ENCODE peak calls at places on chromosomes 4 and X, in five cellular contexts. K is hepatocyte, F is GM23248, J is PC-3, R is neural progenitor cell. P is an unnamed sample.

GRCh38 chr4:77007358-77008230 is 58.0 kb downstream of the SEPTIN11 start:
- DNase-seq in K (no peak), J (peak; percentile 31), F (peak; percentile 80), R (no peak), P (peak; percentile 52)

GRCh38 chrX:46704767-46705386 is 54.0 kb downstream of the SLC9A7 start:
- DNase-seq in R (no peak), J (no peak), K (no peak), F (peak; percentile 68), P (no peak)

GRCh38 chrX:129773649-129774458 is 5.9 kb upstream of the SASH3 start:
- DNase-seq in J (no peak), F (no peak), K (peak; percentile 71), R (peak; percentile 5), P (no peak)

GRCh38 chr4:156280726-156281125 is 327.1 kb upstream of the CTSO start:
- DNase-seq in F (no peak), R (no peak), J (no peak), K (no peak), P (no peak)

GRCh38 chr4:82380344-82380743 is 6.6 kb upstream of the HNRNPD start:
- DNase-seq in K (no peak), F (peak; percentile 33), R (no peak), J (peak; percentile 91), P (no peak)

GRCh38 chrX:37658352-37659030 is 27.1 kb upstream of the XK start:
- DNase-seq in F (no peak), R (no peak), K (no peak), J (no peak), P (no peak)

GRCh38 chr4:82898322-82899243 is 2.0 kb upstream of the THAP9 start:
- DNase-seq in K (peak; percentile 61), R (no peak), F (peak; percentile 95), J (peak; percentile 64), P (no peak)

GRCh38 chr4:31081375-31081774 is 361.2 kb downstream of the PCDH7 start:
- DNase-seq in K (no peak), J (peak; percentile 49), F (peak; percentile 23), R (no peak), P (no peak)

GRCh38 chrX:36609653-36610585 is 398.2 kb upstream of the FAM47C start:
- DNase-seq in K (no peak), R (no peak), F (no peak), J (peak; percentile 58), P (no peak)

GRCh38 chrX:133185119-133185518 is 33.0 kb downstream of the TFDP3 start:
- DNase-seq in J (no peak), R (no peak), F (no peak), K (peak; percentile 32), P (peak; percentile 15)

GRCh38 chr4:28443786-28444412 is 1583.3 kb downstream of the STIM2 start:
- DNase-seq in R (no peak), F (peak; percentile 36), J (peak; percentile 55), K (peak; percentile 23), P (peak; percentile 45)

GRCh38 chr4:78534286-78534955 is 17.1 kb upstream of the ANXA3 start:
- DNase-seq in J (peak; percentile 82), F (peak; percentile 44), R (peak; percentile 26), K (no peak), P (no peak)

GRCh38 chr4:122776916-122777315 is 44.4 kb downstream of the BBS12 start:
- DNase-seq in K (no peak), R (no peak), J (no peak), F (no peak), P (no peak)

DNA sequence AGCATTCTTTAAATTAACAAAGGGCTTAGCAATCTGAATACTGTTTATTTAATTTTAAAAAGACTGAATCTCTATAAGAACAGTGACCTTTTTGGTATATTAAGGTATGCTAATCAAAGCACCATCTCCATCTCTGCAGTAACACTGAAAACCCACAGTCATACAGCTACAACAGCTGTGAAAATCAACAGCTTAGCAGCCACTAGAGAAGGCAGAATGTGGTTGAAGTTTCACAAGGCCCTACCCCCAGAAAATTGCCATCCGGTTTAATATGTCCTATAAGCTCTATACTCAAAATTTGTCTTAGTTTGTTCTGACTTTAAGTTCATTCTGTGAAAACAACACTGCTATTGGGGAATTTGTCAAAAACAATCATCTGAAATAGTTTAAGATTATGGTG is 128.7 kb downstream of the OPHN1 start:
- DNase-seq in K (no peak), F (no peak), J (no peak), R (no peak), P (no peak)
- H3K27me3 ChIP-seq in K (no peaks in the 10 kb centered on the region), F (no peaks in the 10 kb centered on the region), J (no peaks in the 10 kb centered on the region), R (no peaks in the 10 kb centered on the region), P (no peaks in the 10 kb centered on the region)

GRCh38 chrX:136714626-136715599 is 65.8 kb downstream of the ARHGEF6 start:
- DNase-seq in F (no peak), J (no peak), R (no peak), K (no peak), P (no peak)
- TF ChIP-seq EZH2phosphoT487 in F (no peak), J (no peak), R (no peak), K (no peak), P (no peak)

DNA sequence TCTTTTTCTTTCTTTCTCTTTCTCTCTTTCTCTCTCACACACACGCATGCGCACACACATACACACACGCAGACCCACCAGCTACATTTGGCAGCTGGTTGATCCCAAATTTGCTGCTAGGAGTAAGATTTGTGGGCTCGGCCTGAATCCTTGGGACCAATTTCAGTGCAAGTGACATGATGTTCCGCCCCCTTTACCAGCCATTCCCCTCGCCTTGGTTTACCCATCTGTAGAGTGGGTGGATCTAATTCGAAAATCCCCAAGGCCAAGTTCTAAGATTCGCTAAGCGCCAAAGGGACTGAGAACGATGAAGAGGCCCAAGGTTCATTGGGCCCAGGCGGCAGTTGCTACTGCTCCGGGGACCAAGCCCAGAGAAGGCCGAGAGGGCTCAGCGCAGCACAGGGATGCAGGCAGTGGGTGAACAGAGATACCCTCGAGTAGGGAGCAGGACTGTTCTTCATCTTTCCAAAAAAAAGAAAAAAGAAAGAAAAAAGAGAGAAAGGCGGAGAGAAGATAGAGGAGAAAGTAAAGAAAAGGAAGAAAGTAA is 5.8 kb downstream of the NKX3-2 start:
- DNase-seq in K (no peak), R (no peak), J (no peak), F (no peak), P (no peak)
- TF ChIP-seq EZH2 in K (no peak), R (no peak), J (no peak), F (no peak), P (peak; percentile 88)

GRCh38 chrX:51728202-51728601 is 15.0 kb upstream of the GSPT2 start:
- DNase-seq in R (no peak), K (no peak), J (no peak), F (no peak), P (no peak)
- H3K27me3 ChIP-seq in R (no peaks in the 10 kb centered on the region), K (no peaks in the 10 kb centered on the region), J (peaks cover 3% of the 10 kb centered on the region), F (no peaks in the 10 kb centered on the region), P (peaks cover 36% of the 10 kb centered on the region)

DNA sequence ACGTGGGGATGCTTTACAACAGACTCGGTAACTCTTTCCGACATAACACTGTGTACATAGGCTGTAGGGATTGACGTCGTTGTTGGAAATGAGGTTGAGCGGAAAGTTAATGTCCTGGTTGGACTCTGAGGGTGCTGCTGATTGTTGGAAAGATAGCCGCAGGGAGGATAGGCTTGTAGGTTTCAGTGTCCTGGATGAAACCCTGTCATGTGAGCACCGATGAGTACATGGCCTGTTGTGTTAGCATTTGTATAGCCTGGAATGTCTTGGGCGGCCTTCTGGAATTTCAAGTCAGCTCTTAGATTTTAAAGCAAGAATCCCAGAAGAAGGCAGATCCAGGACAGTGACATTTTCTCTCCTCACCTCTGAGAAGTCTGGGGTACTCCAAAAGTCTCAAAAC is 63.3 kb downstream of the TBC1D14 start:
- DNase-seq in K (peak; percentile 58), F (no peak), R (peak; percentile 59), J (no peak), P (peak; percentile 92)
- TF ChIP-seq EZH2phosphoT487 in K (no peak), F (no peak), R (no peak), J (no peak), P (no peak)

GRCh38 chrX:108582151-108582550 is 142.5 kb downstream of the COL4A5 start:
- DNase-seq in F (no peak), J (no peak), R (peak; percentile 26), K (no peak), P (no peak)
- TF ChIP-seq EZH2 in F (no peak), J (no peak), R (no peak), K (no peak), P (no peak)

DNA sequence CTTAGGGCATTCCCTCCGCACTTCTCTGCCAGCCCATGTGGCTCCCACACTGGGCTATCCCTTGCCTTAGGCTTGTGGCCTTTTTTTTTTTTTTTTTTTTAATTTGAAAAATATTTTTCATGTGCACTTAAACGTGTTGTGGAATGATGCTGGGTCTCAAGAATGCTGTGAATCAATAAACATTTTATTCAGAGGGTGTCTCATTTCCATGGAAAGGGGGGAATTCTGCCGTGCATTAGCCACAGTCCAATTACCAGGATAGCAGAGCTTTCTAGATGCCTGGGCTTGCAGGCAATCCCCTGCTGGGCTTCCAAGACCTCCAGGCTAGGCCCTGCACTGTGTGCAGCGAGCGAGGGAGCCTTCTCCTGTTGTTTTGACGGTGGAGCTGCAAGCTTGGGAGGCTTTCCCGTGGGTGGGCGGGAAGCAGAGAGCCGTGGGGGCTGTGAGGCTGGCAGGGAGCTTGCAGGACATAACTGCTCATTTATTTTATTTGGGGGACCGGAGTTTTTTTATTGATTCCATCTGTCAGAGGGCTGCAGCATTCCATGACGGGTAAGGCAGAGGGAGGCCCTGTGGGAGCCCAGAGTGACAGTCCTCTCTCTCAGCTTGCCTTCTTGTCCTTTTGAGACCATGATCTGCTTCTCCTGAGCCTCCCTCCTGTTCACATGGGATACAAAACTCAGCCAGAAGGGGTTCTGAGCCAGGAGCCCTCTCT is 2.6 kb upstream of the CPZ start:
- DNase-seq in J (no peak), K (no peak), R (peak; percentile 32), F (peak; percentile 72), P (no peak)
- H3K27me3 ChIP-seq in J (no peaks in the 10 kb centered on the region), K (peaks cover 23% of the 10 kb centered on the region), R (peaks cover 36% of the 10 kb centered on the region), F (peaks cover 26% of the 10 kb centered on the region), P (no peaks in the 10 kb centered on the region)

DNA sequence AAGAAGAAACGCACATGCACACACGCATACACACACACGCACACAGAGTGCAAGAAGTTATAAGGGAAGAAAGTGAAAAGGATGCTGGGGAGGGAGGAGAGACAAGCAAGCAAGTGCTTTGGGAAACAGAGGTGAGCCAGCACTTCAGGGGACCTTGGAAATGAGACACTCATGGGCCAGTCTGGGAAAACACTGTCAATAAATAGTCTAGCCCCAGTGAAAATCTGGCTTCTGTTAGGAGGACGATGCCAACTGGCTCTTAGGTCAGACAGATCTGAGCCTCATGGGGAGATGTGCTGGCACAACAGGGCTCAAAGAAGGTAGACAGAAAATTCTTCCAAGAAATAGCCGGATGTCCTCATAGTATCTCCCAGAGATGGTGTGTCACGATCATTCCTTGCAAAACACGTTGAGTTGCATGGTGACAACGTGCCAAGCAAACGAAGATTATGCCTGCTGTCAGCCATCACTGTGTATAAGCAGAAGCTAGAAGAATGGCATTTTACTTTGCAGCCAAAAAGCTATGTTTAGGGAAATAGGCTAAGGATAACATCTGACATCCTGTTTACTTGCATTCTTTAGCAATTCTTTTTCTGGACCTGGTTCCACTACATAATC is 557 bp upstream of the ARHGEF6 start:
- DNase-seq in R (no peak), F (peak; percentile 74), J (peak; percentile 79), K (no peak), P (no peak)
- TF ChIP-seq EZH2phosphoT487 in R (no peak), F (no peak), J (no peak), K (no peak), P (no peak)

P was measured in GM23338.